ENCODE peak calls at places on chromosome 2, in eight cellular contexts. Y is GM23248, N is fibroblast of lung, Q is H9, M is hepatocyte, W is GM12878, X is IMR-90, O is PC-3. Z is an unnamed sample. For H3K4me1, the result is how much of the 10 kb centered on the place peaks cover.

GRCh38 chr2:241870081-241870541 is 582 bp downstream of the RTP5 start:
- DNase-seq in X (no peak), M (no peak), W (no peak), Y (no peak), O (no peak), N (no peak), Q (no peak), Z (no peak)

GRCh38 chr2:98794214-98794810 is 63.4 kb upstream of the MGAT4A start:
- DNase-seq in M (no peak), N (no peak), X (no peak), O (peak), Y (no peak), W (no peak), Q (peak), Z (peak)

GRCh38 chr2:143321994-143322393 is 192.8 kb downstream of the ARHGAP15 start:
- DNase-seq in Y (no peak), W (no peak), O (peak), M (no peak), N (no peak), Q (no peak), X (no peak), Z (peak)

GRCh38 chr2:85607268-85608215 is 4.3 kb downstream of the C2orf68 start:
- DNase-seq in Q (no peak), W (no peak), X (no peak), M (no peak), O (no peak), Y (no peak), N (no peak), Z (no peak)

GRCh38 chr2:72142743-72143440 is 4.8 kb downstream of the CYP26B1 start:
- DNase-seq in Q (peak), M (peak), O (no peak), W (no peak), X (peak), N (peak), Y (peak), Z (no peak)

GRCh38 chr2:88933980-88934379 is 242.5 kb downstream of the RPIA start:
- DNase-seq in M (no peak), Q (no peak), O (peak), Y (no peak), N (no peak), X (no peak), W (no peak), Z (peak)

GRCh38 chr2:176099159-176099736 is 347 bp upstream of the HOXD12 start:
- DNase-seq in Q (peak), M (no peak), N (no peak), O (no peak), Y (no peak), W (no peak), X (no peak), Z (no peak)

GRCh38 chr2:112480540-112481049 is 1.4 kb upstream of the TTL start:
- DNase-seq in M (peak), Y (no peak), O (no peak), Q (no peak), X (no peak), W (no peak), N (no peak), Z (peak)

GRCh38 chr2:15038373-15039364 is 406.2 kb downstream of the LRATD1 start:
- DNase-seq in X (peak), O (peak), M (no peak), Y (no peak), N (peak), W (no peak), Q (no peak), Z (no peak)
- H2AFZ ChIP-seq in X (no peak), O (no peak), M (no peak), Y (no peak), N (no peak), W (no peak), Q (no peak), Z (no peak)

GRCh38 chr2:214489181-214489580 is 78.3 kb downstream of the VWC2L start:
- DNase-seq in Y (no peak), W (no peak), N (no peak), Q (no peak), M (no peak), O (no peak), X (no peak), Z (no peak)

GRCh38 chr2:214481204-214481603 is 70.3 kb downstream of the VWC2L start:
- DNase-seq in X (peak), M (peak), Q (no peak), Y (peak), N (peak), O (no peak), W (no peak), Z (no peak)

GRCh38 chr2:214484239-214484638 is 73.4 kb downstream of the VWC2L start:
- DNase-seq in M (no peak), Q (no peak), X (no peak), W (no peak), Y (no peak), O (no peak), N (no peak), Z (no peak)

GRCh38 chr2:214482716-214483115 is 71.9 kb downstream of the VWC2L start:
- DNase-seq in X (no peak), M (no peak), Y (no peak), W (no peak), O (no peak), Q (no peak), N (no peak), Z (no peak)

GRCh38 chr2:214484701-214485100 is 73.8 kb downstream of the VWC2L start:
- DNase-seq in M (no peak), N (no peak), Q (no peak), O (no peak), Y (no peak), X (no peak), W (no peak), Z (no peak)
- H3K4me1 ChIP-seq in M (under half), N (under half), Q (under half), O (under half), Y (under half), X (under half), W (under half), Z (under half)

DNA sequence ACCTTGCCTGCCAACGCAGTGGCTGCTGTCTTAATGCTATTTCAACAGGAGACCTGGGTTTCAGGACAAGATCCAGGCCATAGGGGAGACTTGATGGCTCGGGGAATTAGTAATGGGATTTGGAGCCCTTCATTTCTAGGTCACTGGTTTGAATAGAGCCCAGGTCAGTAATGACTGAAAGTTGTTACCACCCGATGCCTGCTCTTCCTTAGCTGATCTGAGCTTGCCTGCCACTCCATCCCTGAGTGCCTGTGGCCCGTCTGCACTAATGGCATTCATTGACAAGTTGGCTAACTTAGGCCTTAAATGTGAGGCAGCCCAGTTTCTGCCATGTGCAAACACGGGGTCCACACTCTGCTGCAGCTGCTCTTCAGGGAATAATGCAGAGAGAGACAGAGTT is 1233.3 kb upstream of the ZEB2 start:
- DNase-seq in N (no peak), M (no peak), Y (no peak), O (no peak), X (no peak), W (no peak), Q (no peak), Z (no peak)
- H2AFZ ChIP-seq in N (peak), M (no peak), Y (peak), O (peak), X (peak), W (no peak), Q (no peak), Z (no peak)

GRCh38 chr2:182241936-182242335 is 184.9 kb downstream of the PDE1A start:
- DNase-seq in Y (no peak), N (no peak), X (peak), Q (no peak), W (no peak), O (no peak), M (no peak), Z (no peak)
- H3K4me1 ChIP-seq in Y (under half), N (under half), X (under half), Q (under half), W (under half), O (under half), M (under half), Z (under half)

GRCh38 chr2:74702001-74702715 is 48.1 kb downstream of the SEMA4F start:
- DNase-seq in X (no peak), Q (no peak), M (no peak), N (no peak), W (no peak), O (no peak), Y (no peak), Z (no peak)
- H2AFZ ChIP-seq in X (no peak), Q (no peak), M (no peak), N (no peak), W (no peak), O (no peak), Y (no peak), Z (no peak)

GRCh38 chr2:203721770-203722169 is 15.3 kb downstream of the CD28 start:
- DNase-seq in O (no peak), W (no peak), Y (no peak), Q (no peak), M (no peak), X (no peak), N (no peak), Z (no peak)
- H3K4me1 ChIP-seq in O (under half), W (under half), Y (under half), Q (under half), M (under half), X (under half), N (under half), Z (under half)

DNA sequence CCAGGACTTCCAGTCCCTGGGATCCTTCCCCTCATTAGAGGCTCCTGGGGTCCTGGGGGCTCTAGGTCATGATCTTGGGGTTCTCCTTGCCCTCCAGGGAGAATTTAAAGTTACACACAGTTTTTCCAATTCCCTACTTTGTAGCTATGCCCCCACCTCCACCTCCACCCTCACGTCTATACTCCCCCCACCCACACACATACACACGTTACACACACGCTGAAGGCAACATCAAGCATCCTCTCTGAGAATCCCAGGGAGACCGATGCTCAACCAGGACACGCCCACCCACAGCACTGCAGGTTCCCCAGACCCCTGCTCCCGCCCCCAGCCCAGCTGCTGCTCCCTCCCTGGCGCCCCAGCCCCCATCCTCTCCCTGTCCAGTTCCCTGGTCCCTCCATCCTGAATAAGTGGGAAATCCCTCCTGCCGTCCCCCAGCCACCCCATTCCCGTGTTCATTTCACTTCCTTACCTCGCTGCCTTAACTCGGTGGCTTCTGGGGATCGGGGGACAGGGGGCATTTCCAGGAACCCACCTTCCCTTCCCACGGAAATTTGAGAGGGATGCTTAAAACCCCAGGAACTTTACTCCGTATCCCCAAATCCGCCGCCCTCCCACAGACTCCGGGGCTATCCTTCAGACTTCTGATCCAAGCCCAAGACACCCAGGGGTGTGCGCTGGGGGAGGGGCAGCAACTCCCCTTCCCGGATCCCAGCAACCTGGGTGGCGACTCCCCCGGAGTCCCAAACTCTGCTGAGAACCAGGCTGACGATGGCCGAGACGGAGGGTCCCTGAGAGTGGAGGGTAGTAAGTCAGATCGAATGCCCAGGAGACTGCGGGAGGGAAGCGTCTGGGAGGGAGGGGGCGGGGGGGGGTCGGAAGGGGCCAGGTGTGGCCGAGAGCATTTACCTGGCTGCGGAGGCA is 6.7 kb upstream of the TNS1 start:
- DNase-seq in N (no peak), Y (peak), X (no peak), M (no peak), Q (no peak), O (no peak), W (no peak), Z (no peak)
- H2AFZ ChIP-seq in N (peak), Y (peak), X (peak), M (peak), Q (no peak), O (no peak), W (no peak), Z (no peak)

GRCh38 chr2:207138573-207139297 is 27.0 kb downstream of the KLF7 start:
- DNase-seq in Q (no peak), N (no peak), M (no peak), O (no peak), W (no peak), X (no peak), Y (no peak), Z (no peak)

GRCh38 chr2:207135801-207136457 is 29.8 kb downstream of the KLF7 start:
- DNase-seq in X (no peak), Q (no peak), W (no peak), Y (no peak), O (no peak), M (no peak), N (no peak), Z (no peak)

GRCh38 chr2:207139551-207139950 is 26.2 kb downstream of the KLF7 start:
- DNase-seq in Q (no peak), W (no peak), Y (no peak), N (no peak), O (no peak), M (no peak), X (no peak), Z (no peak)

GRCh38 chr2:207136872-207137271 is 28.9 kb downstream of the KLF7 start:
- DNase-seq in Y (no peak), N (no peak), Q (no peak), W (no peak), M (no peak), O (no peak), X (no peak), Z (no peak)

GRCh38 chr2:207137922-207138321 is 27.8 kb downstream of the KLF7 start:
- DNase-seq in O (no peak), M (no peak), Y (no peak), N (no peak), Q (no peak), X (no peak), W (no peak), Z (no peak)
- H3K4me1 ChIP-seq in O (under half), M (under half), Y (half or more), N (under half), Q (under half), X (under half), W (under half), Z (under half)

DNA sequence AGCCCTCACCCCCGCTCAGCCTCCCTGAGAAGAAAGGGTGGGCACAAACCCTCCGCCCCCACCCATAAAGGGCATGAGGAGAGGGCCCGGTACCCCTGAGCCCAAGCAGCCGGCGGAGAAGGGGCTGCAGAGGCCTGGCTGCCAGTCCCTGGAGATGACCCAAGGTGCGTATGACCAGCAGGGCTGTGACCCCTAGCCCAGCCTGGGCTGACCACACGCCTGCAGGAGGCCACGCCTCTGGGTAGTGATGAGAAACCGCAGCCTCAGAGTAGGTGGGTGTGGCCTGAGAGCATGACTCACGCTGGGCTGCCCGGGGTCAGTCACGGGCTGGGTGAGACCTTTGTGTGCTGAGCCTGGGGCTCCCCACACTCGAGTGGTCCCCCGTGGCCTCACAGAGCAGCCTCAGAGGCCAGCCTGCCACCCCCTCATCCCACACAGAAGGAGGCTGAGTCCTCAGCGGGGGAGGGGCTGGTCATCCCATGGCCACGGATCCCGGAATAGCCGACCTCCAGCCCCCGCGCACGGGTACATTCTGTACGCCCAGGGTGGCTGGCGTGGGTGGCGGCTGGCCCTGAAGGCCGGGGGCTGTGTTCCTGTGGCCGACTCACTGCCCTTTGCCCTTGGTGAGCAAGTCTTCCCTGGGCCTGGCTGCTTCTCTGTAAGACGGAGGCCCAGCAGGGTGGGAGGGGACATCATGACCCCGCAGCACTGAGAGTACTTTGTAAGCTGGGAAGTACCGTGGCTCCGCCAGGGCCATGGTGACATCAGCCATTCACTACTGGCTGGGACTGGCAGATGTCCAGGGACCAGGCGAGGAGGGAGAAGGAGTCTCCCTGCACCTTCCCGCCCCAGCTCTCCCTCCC is 110.8 kb upstream of the OTOS start:
- DNase-seq in W (no peak), Q (peak), N (peak), M (peak), O (peak), Y (peak), X (peak), Z (peak)
- H2AFZ ChIP-seq in W (no peak), Q (no peak), N (peak), M (no peak), O (peak), Y (no peak), X (peak), Z (peak)

DNA sequence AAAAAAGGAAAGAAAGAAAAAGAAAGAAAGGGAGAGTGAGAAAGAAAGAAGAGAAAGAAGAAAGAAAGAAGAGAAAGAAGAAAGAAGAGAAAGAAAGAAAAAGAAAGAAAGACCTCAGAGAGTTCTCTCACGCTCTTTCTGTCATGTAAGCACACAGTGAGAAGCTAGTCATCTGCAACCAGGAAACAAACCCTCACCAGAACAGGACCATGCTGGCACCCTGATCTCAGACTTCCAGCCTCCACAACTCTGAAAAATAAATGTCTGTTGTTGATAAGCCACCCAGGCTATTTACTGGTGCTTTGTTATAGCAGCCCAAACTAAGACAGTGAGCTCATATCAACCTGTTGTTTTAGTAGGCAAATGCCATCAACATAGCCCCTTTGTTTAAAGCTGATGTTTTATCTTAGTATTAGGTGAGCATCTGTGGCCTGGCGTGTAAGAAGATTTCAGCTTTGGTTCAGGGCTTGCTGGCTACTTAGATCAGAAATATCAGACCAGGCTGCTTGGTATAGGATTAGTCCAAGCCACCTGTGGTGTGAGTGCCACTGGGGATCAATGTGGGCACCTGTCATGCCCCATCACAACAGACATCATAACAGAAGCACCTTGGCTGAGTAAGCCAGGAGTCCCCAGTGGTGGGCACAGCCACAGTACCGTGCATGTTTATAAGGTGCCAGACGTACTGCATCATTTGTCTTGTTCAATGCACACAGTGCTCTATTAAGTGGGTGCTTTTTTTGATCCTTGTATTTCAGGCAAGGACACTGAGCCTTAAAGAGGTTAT is 94.4 kb downstream of the LBH start:
- DNase-seq in N (no peak), X (no peak), Q (no peak), Y (no peak), W (no peak), O (no peak), M (no peak), Z (no peak)
- H3K4me1 ChIP-seq in N (under half), X (under half), Q (under half), Y (under half), W (under half), O (under half), M (under half), Z (under half)

Z was measured in PC-9.